ENCODE peak calls at places on chromosomes 16 and 17, in six cellular contexts. One of them, this sample, is unnamed.

GRCh38 chr16:8848939-8849391 is 19.8 kb downstream of the CARHSP1 start:
- DNase-seq in heart left ventricle: no peak
- DNase-seq in AG09309: no peak
- DNase-seq in ovary: no peak
- DNase-seq in transverse colon: no peak
- DNase-seq in fibroblast of lung: peak; percentile 67
- DNase-seq in this sample: no peak

GRCh38 chr16:46743232-46743719 is 4.9 kb downstream of the MYLK3 start:
- DNase-seq in heart left ventricle: peak; percentile 73
- DNase-seq in AG09309: no peak
- DNase-seq in ovary: no peak
- DNase-seq in transverse colon: no peak
- DNase-seq in fibroblast of lung: peak; percentile 51
- DNase-seq in this sample: no peak

GRCh38 chr17:62707425-62707739 is 79.9 kb downstream of the MRC2 start:
- DNase-seq in heart left ventricle: no peak
- DNase-seq in AG09309: no peak
- DNase-seq in ovary: no peak
- DNase-seq in transverse colon: no peak
- DNase-seq in fibroblast of lung: no peak
- DNase-seq in this sample: no peak

GRCh38 chr17:72175787-72176515 is 55.1 kb downstream of the SOX9 start:
- DNase-seq in heart left ventricle: no peak
- DNase-seq in AG09309: no peak
- DNase-seq in ovary: no peak
- DNase-seq in transverse colon: no peak
- DNase-seq in fibroblast of lung: peak; percentile 84
- DNase-seq in this sample: no peak

GRCh38 chr17:75996665-75997590 is 3.7 kb upstream of the CDK3 start:
- DNase-seq in heart left ventricle: no peak
- DNase-seq in AG09309: no peak
- DNase-seq in ovary: no peak
- DNase-seq in transverse colon: peak; percentile 89
- DNase-seq in fibroblast of lung: peak; percentile 74
- DNase-seq in this sample: no peak

GRCh38 chr16:4212207-4212933 is 29.5 kb downstream of the SRL start:
- DNase-seq in heart left ventricle: peak; percentile 91
- DNase-seq in AG09309: no peak
- DNase-seq in ovary: no peak
- DNase-seq in transverse colon: no peak
- DNase-seq in fibroblast of lung: no peak
- DNase-seq in this sample: no peak

GRCh38 chr16:5447734-5448133 is 350.1 kb upstream of the EEF2KMT start:
- DNase-seq in heart left ventricle: no peak
- DNase-seq in AG09309: no peak
- DNase-seq in ovary: no peak
- DNase-seq in transverse colon: no peak
- DNase-seq in fibroblast of lung: no peak
- DNase-seq in this sample: no peak

GRCh38 chr16:50500171-50500874 is 47.9 kb upstream of the NKD1 start:
- DNase-seq in heart left ventricle: no peak
- DNase-seq in AG09309: no peak
- DNase-seq in ovary: no peak
- DNase-seq in transverse colon: no peak
- DNase-seq in fibroblast of lung: no peak
- DNase-seq in this sample: no peak

GRCh38 chr16:85182286-85182685 is 70.0 kb upstream of the CIBAR2 start:
- DNase-seq in heart left ventricle: no peak
- DNase-seq in AG09309: no peak
- DNase-seq in ovary: no peak
- DNase-seq in transverse colon: no peak
- DNase-seq in fibroblast of lung: no peak
- DNase-seq in this sample: no peak

GRCh38 chr17:74532115-74532514 is 840 bp upstream of the CD300LB start:
- DNase-seq in heart left ventricle: peak; percentile 69
- DNase-seq in AG09309: no peak
- DNase-seq in ovary: no peak
- DNase-seq in transverse colon: peak; percentile 43
- DNase-seq in fibroblast of lung: no peak
- DNase-seq in this sample: no peak

GRCh38 chr16:88715312-88716190 is 9.2 kb downstream of the CTU2 start:
- DNase-seq in heart left ventricle: no peak
- DNase-seq in AG09309: no peak
- DNase-seq in ovary: no peak
- DNase-seq in transverse colon: no peak
- DNase-seq in fibroblast of lung: no peak
- DNase-seq in this sample: no peak

GRCh38 chr17:57823469-57824401 is 26.1 kb downstream of the MRPS23 start:
- DNase-seq in heart left ventricle: no peak
- DNase-seq in AG09309: no peak
- DNase-seq in ovary: no peak
- DNase-seq in transverse colon: no peak
- DNase-seq in fibroblast of lung: peak; percentile 44
- DNase-seq in this sample: no peak

GRCh38 chr16:87486282-87486681 is 6.5 kb downstream of the ZCCHC14 start:
- DNase-seq in heart left ventricle: no peak
- DNase-seq in AG09309: no peak
- DNase-seq in ovary: no peak
- DNase-seq in transverse colon: no peak
- DNase-seq in fibroblast of lung: no peak
- DNase-seq in this sample: no peak

GRCh38 chr16:87492241-87492635 is 586 bp downstream of the ZCCHC14 start:
- DNase-seq in heart left ventricle: no peak
- DNase-seq in AG09309: no peak
- DNase-seq in ovary: no peak
- DNase-seq in transverse colon: no peak
- DNase-seq in fibroblast of lung: no peak
- DNase-seq in this sample: no peak

GRCh38 chr16:87490091-87490798 is 2.6 kb downstream of the ZCCHC14 start:
- DNase-seq in heart left ventricle: no peak
- DNase-seq in AG09309: no peak
- DNase-seq in ovary: no peak
- DNase-seq in transverse colon: no peak
- DNase-seq in fibroblast of lung: no peak
- DNase-seq in this sample: no peak

GRCh38 chr16:87487361-87487924 is 5.4 kb downstream of the ZCCHC14 start:
- DNase-seq in heart left ventricle: peak; percentile 60
- DNase-seq in AG09309: no peak
- DNase-seq in ovary: no peak
- DNase-seq in transverse colon: peak; percentile 85
- DNase-seq in fibroblast of lung: peak; percentile 28
- DNase-seq in this sample: no peak

DNA sequence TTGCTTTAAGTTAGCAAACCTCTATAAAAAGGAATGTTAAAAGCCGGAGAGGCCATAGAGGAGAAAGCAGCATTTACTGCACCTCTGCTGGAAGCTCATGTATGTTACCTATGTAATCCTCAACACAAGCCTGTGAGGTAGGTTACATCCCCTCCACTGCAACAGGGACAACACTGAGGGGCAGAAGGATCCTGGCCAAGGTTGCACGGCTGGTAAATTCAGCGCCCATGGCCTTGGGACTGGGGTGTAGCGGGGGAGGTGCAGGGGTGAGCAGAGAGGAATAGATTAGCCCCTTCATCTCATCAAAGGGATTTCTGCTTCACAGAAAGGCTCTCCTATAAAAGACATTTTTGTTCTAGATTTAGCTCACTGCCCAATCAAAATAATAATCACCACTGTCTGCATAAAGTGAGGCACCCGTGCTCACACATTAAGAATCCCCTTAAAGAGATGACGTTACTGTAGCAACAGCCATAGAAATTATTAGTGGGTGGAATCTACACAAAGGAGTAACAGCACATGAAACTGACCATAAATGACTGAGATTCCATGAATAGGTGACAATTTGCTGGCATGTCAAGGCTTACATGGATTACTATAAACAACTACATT is 3.3 kb downstream of the ZCCHC14 start:
- DNase-seq in heart left ventricle: no peak
- DNase-seq in AG09309: no peak
- DNase-seq in ovary: no peak
- DNase-seq in transverse colon: no peak
- DNase-seq in fibroblast of lung: no peak
- DNase-seq in this sample: no peak
- H3K4me3 ChIP-seq in heart left ventricle: no peak overlapping the region
- H3K4me3 ChIP-seq in AG09309: peak overlapping the region; percentile 59
- H3K4me3 ChIP-seq in ovary: no peak overlapping the region
- H3K4me3 ChIP-seq in transverse colon: no peak overlapping the region
- H3K4me3 ChIP-seq in fibroblast of lung: peak overlapping the region; percentile 44
- H3K4me3 ChIP-seq in this sample: no peak overlapping the region

GRCh38 chr16:72149676-72150464 is 22.1 kb downstream of the PMFBP1 start:
- DNase-seq in heart left ventricle: no peak
- DNase-seq in AG09309: no peak
- DNase-seq in ovary: no peak
- DNase-seq in transverse colon: no peak
- DNase-seq in fibroblast of lung: no peak
- DNase-seq in this sample: no peak
- TF ChIP-seq CTCF in heart left ventricle: no peak
- TF ChIP-seq CTCF in AG09309: no peak
- TF ChIP-seq CTCF in ovary: no peak
- TF ChIP-seq CTCF in transverse colon: no peak
- TF ChIP-seq CTCF in fibroblast of lung: no peak
- TF ChIP-seq CTCF in this sample: no peak

GRCh38 chr17:10196384-10196783 is 2.0 kb downstream of the GAS7 start:
- DNase-seq in heart left ventricle: no peak
- DNase-seq in AG09309: no peak
- DNase-seq in ovary: no peak
- DNase-seq in transverse colon: no peak
- DNase-seq in fibroblast of lung: no peak
- DNase-seq in this sample: no peak

GRCh38 chr17:10197362-10197720 is 1.1 kb downstream of the GAS7 start:
- DNase-seq in heart left ventricle: peak; percentile 70
- DNase-seq in AG09309: no peak
- DNase-seq in ovary: no peak
- DNase-seq in transverse colon: no peak
- DNase-seq in fibroblast of lung: no peak
- DNase-seq in this sample: no peak

GRCh38 chr17:10198509-10199249 is at the start of gene GAS7:
- DNase-seq in heart left ventricle: peak; percentile 80
- DNase-seq in AG09309: no peak
- DNase-seq in ovary: peak; percentile 80
- DNase-seq in transverse colon: peak; percentile 41
- DNase-seq in fibroblast of lung: peak; percentile 8
- DNase-seq in this sample: no peak

GRCh38 chr17:10197721-10198508 is 491 bp downstream of the GAS7 start:
- DNase-seq in heart left ventricle: peak; percentile 39
- DNase-seq in AG09309: no peak
- DNase-seq in ovary: peak; percentile 46
- DNase-seq in transverse colon: no peak
- DNase-seq in fibroblast of lung: no peak
- DNase-seq in this sample: no peak

DNA sequence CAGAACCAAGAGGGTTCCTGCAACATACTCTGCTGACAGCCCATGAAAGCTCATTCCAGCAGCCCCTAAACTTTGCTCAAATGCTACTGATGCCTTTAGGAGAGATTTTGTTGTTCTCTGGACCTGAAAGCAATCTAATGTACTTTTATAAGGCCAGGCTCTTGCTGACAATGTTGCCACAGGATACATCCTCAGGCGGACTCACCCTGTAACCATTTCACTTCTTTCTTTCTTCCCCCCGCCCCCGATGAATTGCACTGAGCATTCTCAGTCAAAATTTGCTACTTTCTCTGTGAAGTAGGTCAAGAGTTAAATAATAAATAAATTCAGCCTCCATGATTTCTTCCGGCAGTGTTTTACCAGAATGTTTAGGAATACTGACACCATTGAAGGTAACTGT is 1.5 kb downstream of the GAS7 start:
- DNase-seq in heart left ventricle: no peak
- DNase-seq in AG09309: no peak
- DNase-seq in ovary: no peak
- DNase-seq in transverse colon: no peak
- DNase-seq in fibroblast of lung: no peak
- DNase-seq in this sample: no peak
- H3K4me3 ChIP-seq in heart left ventricle: peak overlapping the region; percentile 65
- H3K4me3 ChIP-seq in AG09309: no peak overlapping the region
- H3K4me3 ChIP-seq in ovary: peak overlapping the region; percentile 78
- H3K4me3 ChIP-seq in transverse colon: no peak overlapping the region
- H3K4me3 ChIP-seq in fibroblast of lung: no peak overlapping the region
- H3K4me3 ChIP-seq in this sample: no peak overlapping the region

DNA sequence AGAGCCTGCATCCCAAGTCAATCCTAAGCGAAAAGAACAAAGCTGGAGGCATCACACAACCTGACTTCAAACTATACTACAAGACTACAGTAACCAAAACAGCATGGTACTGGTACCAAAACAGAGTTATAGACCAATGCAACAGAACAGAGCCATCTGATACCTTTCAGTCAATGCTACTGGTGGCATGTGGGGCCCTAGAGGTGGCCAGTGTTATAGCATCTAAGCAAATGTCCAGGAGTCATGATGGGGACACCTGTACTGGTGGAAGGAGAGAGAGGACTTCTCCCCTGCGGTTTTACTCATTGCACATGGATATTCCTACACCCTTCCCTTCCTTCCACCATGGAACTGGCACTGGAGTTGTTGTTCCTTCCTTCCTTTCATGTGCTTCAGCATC is 6.0 kb upstream of the ASIC2 start:
- DNase-seq in heart left ventricle: no peak
- DNase-seq in AG09309: no peak
- DNase-seq in ovary: no peak
- DNase-seq in transverse colon: no peak
- DNase-seq in fibroblast of lung: no peak
- DNase-seq in this sample: no peak
- TF ChIP-seq CTCF in heart left ventricle: no peak
- TF ChIP-seq CTCF in AG09309: no peak
- TF ChIP-seq CTCF in ovary: no peak
- TF ChIP-seq CTCF in transverse colon: no peak
- TF ChIP-seq CTCF in fibroblast of lung: no peak
- TF ChIP-seq CTCF in this sample: no peak

DNA sequence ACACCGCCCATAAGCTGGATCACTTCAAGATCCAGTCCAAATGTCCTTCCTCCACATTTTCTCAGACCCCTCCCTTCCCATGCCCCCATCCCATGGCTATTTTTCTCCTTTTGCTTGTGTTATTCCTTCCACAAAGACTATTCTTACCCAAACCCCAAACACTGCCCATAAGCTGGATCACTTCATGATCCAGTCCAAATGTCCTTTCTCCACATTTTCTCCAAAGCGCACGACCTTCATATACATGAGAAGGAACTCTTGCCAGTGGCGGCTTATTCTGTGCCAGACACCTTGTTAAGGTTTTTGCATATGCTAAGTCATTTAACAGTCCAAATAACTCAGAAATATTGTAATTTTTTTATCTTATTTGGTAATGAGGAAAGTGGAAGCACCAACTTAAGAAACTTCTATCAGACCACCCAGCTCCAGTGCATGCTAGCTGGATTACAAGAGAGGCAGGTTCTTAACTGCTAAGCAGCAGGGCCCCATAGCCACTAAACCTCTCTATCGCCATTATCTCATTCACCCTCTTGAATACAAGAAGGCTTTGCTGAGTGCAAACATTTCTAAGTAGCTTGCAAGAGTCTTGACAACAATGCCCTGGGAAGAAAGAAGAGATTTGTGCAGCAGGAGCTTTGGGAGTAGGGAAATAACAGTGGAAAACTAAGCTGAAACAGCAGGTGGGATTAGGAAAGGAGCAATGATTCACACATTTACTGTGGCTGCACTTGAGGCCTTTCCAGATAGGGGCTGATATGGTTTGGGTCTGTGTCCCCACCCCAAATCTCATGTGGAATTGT is 428.2 kb upstream of the MAF start:
- DNase-seq in heart left ventricle: no peak
- DNase-seq in AG09309: no peak
- DNase-seq in ovary: no peak
- DNase-seq in transverse colon: no peak
- DNase-seq in fibroblast of lung: no peak
- DNase-seq in this sample: no peak
- H3K4me3 ChIP-seq in heart left ventricle: no peak overlapping the region
- H3K4me3 ChIP-seq in AG09309: no peak overlapping the region
- H3K4me3 ChIP-seq in ovary: no peak overlapping the region
- H3K4me3 ChIP-seq in transverse colon: no peak overlapping the region
- H3K4me3 ChIP-seq in fibroblast of lung: no peak overlapping the region
- H3K4me3 ChIP-seq in this sample: no peak overlapping the region

GRCh38 chr16:68524069-68524820 is 14.8 kb upstream of the ZFP90 start:
- DNase-seq in heart left ventricle: no peak
- DNase-seq in AG09309: no peak
- DNase-seq in ovary: no peak
- DNase-seq in transverse colon: no peak
- DNase-seq in fibroblast of lung: no peak
- DNase-seq in this sample: no peak
- TF ChIP-seq CTCF in heart left ventricle: no peak
- TF ChIP-seq CTCF in AG09309: no peak
- TF ChIP-seq CTCF in ovary: no peak
- TF ChIP-seq CTCF in transverse colon: no peak
- TF ChIP-seq CTCF in fibroblast of lung: no peak
- TF ChIP-seq CTCF in this sample: no peak

This sample was measured in LNCaP clone FGC.